ENCODE peak calls at places on chromosomes 4 and X, in five cellular contexts. M is aorta, A is thyroid gland, D is heart left ventricle, X is lower lobe of right lung. J is an unnamed sample. For H3K9me3 and H3K4me1, the result is how much of the 10 kb centered on the place peaks cover.

GRCh38 chr4:168451744-168452394 is 28.4 kb downstream of the DDX60L start:
- DNase-seq in M (no peak), A (no peak), D (no peak), X (no peak), J (no peak)

GRCh38 chrX:2627272-2627867 is 63.7 kb upstream of the CD99 start:
- DNase-seq in M (no peak), A (peak), D (no peak), X (no peak), J (peak)

GRCh38 chr4:133385161-133385954 is 236.3 kb downstream of the PCDH10 start:
- DNase-seq in M (no peak), A (no peak), D (no peak), X (no peak), J (no peak)

GRCh38 chrX:71253253-71254091 is 468 bp downstream of the ZMYM3 start:
- DNase-seq in M (peak), A (peak), D (peak), X (peak), J (peak)

GRCh38 chr4:104906274-104906673 is 240.4 kb upstream of the TET2 start:
- DNase-seq in M (no peak), A (peak), D (no peak), X (no peak), J (no peak)

GRCh38 chr4:86970447-86971354 is 35.9 kb downstream of the AFF1 start:
- DNase-seq in M (no peak), A (peak), D (no peak), X (no peak), J (no peak)

GRCh38 chr4:2946812-2947600 is 16.2 kb downstream of the NOP14 start:
- DNase-seq in M (no peak), A (no peak), D (no peak), X (no peak), J (no peak)

GRCh38 chr4:147709999-147710398 is 21.9 kb upstream of the ARHGAP10 start:
- DNase-seq in M (no peak), A (no peak), D (no peak), X (no peak), J (no peak)

GRCh38 chr4:126777649-126778048 is 855.1 kb upstream of the INTU start:
- DNase-seq in M (no peak), A (no peak), D (no peak), X (no peak), J (no peak)

GRCh38 chr4:143359794-143360193 is 23.1 kb downstream of the GAB1 start:
- DNase-seq in M (no peak), A (no peak), D (no peak), X (no peak), J (no peak)

GRCh38 chr4:98662619-98663225 is 4.3 kb upstream of the TSPAN5 start:
- DNase-seq in M (no peak), A (peak), D (no peak), X (no peak), J (peak)

GRCh38 chrX:107654778-107655761 is 26.8 kb downstream of the PRPS1 start:
- DNase-seq in M (peak), A (peak), D (peak), X (peak), J (no peak)

GRCh38 chrX:107894038-107894437 is 68.4 kb downstream of the MID2 start:
- DNase-seq in M (no peak), A (no peak), D (peak), X (no peak), J (peak)

GRCh38 chr4:147786031-147786430 is 54.1 kb downstream of the ARHGAP10 start:
- DNase-seq in M (no peak), A (no peak), D (no peak), X (no peak), J (no peak)

GRCh38 chr4:65589331-65589730 is 81.0 kb downstream of the EPHA5 start:
- DNase-seq in M (no peak), A (no peak), D (no peak), X (no peak), J (peak)

GRCh38 chr4:163092093-163092492 is 74.6 kb downstream of the NAF1 start:
- DNase-seq in M (no peak), A (no peak), D (no peak), X (no peak), J (no peak)

GRCh38 chr4:3634281-3635089 is 102.3 kb upstream of the LRPAP1 start:
- DNase-seq in M (peak), A (no peak), D (no peak), X (peak), J (no peak)

GRCh38 chrX:29787666-29788065 is 427.7 kb upstream of the MAGEB2 start:
- DNase-seq in M (no peak), A (no peak), D (no peak), X (no peak), J (no peak)

GRCh38 chrX:17584248-17584681 is 153.0 kb upstream of the SCML1 start:
- DNase-seq in M (no peak), A (no peak), D (no peak), X (no peak), J (no peak)

GRCh38 chrX:129525162-129525561 is 1.9 kb upstream of the SMARCA1 start:
- DNase-seq in M (no peak), A (no peak), D (no peak), X (no peak), J (no peak)

GRCh38 chr4:141432000-141432712 is 204.2 kb upstream of the IL15 start:
- DNase-seq in M (no peak), A (no peak), D (no peak), X (no peak), J (no peak)

GRCh38 chr4:177596035-177596434 is 153.8 kb upstream of the AGA start:
- DNase-seq in M (peak), A (no peak), D (no peak), X (no peak), J (no peak)

GRCh38 chrX:68196939-68197791 is 236.1 kb downstream of the OPHN1 start:
- DNase-seq in M (no peak), A (peak), D (peak), X (no peak), J (peak)

GRCh38 chrX:85698921-85699320 is 319.5 kb upstream of the POF1B start:
- DNase-seq in M (no peak), A (no peak), D (no peak), X (no peak), J (no peak)

GRCh38 chr4:81650871-81651270 is 179.2 kb upstream of the RASGEF1B start:
- DNase-seq in M (no peak), A (no peak), D (no peak), X (no peak), J (peak)

GRCh38 chr4:121112530-121112929 is 40.2 kb upstream of the NDNF start:
- DNase-seq in M (no peak), A (no peak), D (no peak), X (no peak), J (no peak)

GRCh38 chr4:2365054-2365912 is 53.2 kb downstream of the ZFYVE28 start:
- DNase-seq in M (peak), A (no peak), D (no peak), X (peak), J (no peak)

GRCh38 chr4:37392540-37393255 is 148.2 kb downstream of the NWD2 start:
- DNase-seq in M (no peak), A (peak), D (peak), X (peak), J (no peak)

GRCh38 chrX:153216926-153217325 is 37.8 kb downstream of the MAGEA1 start:
- DNase-seq in M (no peak), A (no peak), D (no peak), X (no peak), J (no peak)

GRCh38 chr4:117971406-117971805 is 62.9 kb upstream of the NDST3 start:
- DNase-seq in M (no peak), A (no peak), D (no peak), X (no peak), J (no peak)

GRCh38 chrX:153647461-153648357 is 706 bp downstream of the DUSP9 start:
- DNase-seq in M (peak), A (no peak), D (no peak), X (peak), J (no peak)

GRCh38 chr4:89410687-89411086 is 103.1 kb upstream of the GPRIN3 start:
- DNase-seq in M (no peak), A (peak), D (no peak), X (no peak), J (no peak)

DNA sequence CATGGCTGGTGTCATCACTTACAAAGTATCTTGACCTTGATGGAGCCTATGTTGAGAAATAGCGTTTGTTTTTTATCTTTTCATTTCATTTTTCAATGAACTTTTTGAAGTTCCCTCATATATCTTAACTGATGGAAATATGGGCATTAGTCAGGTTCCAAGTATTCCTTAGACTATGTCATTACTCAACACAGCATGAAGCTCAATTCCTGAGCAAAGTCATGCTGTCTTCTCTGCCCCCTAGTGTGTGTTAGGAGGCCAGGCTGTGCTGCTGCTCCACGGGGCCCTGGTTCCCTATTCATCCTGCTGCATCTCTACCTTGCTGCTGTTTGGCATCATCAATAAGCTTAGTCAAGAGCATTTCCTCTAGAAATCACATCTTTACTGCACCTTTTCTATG is 40.9 kb downstream of the GPR143 start:
- DNase-seq in M (no peak), A (no peak), D (no peak), X (no peak), J (no peak)
- H3K9me3 ChIP-seq in M (under half), A (under half), D (under half), X (under half), J (under half)

GRCh38 chr4:102302762-102303161 is 42.5 kb downstream of the SLC39A8 start:
- DNase-seq in M (no peak), A (no peak), D (no peak), X (no peak), J (no peak)
- H3K4me1 ChIP-seq in M (under half), A (under half), D (under half), X (under half), J (under half)

GRCh38 chr4:19010766-19011165 is 989.2 kb upstream of the LCORL start:
- DNase-seq in M (no peak), A (no peak), D (no peak), X (no peak), J (no peak)
- H3K27ac ChIP-seq in M (no peak), A (no peak), D (no peak), X (no peak), J (no peak)

GRCh38 chr4:58940167-58940566 is 1830.0 kb upstream of the IGFBP7 start:
- DNase-seq in M (no peak), A (no peak), D (no peak), X (no peak), J (no peak)

GRCh38 chr4:58936436-58936835 is 1826.3 kb upstream of the IGFBP7 start:
- DNase-seq in M (no peak), A (no peak), D (no peak), X (no peak), J (no peak)

DNA sequence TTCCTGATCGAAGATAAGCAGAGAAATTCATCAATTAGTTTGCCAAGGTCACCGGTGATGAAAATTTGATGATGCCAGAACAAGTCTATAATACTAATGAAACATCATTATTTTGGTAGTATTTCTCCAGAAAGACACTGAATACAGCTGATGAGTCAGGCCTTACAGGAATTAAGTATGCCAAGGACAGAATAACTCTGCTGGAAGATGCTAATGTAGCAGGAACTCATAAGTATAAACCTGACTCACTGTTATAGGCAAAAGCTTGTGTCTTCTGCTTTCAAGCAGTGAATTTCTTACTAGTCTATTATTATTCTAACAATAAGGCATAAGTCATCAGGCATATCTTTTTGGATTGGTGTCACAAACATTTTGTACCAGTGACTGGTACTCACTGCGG is 1825.2 kb upstream of the IGFBP7 start:
- DNase-seq in M (no peak), A (no peak), D (no peak), X (no peak), J (no peak)
- H3K9me3 ChIP-seq in M (under half), A (under half), D (under half), X (under half), J (under half)

GRCh38 chr4:7845493-7846124 is 94.1 kb downstream of the AFAP1 start:
- DNase-seq in M (no peak), A (no peak), D (no peak), X (no peak), J (no peak)
- H3K4me1 ChIP-seq in M (under half), A (under half), D (under half), X (under half), J (under half)

GRCh38 chr4:82756061-82756460 is 42.5 kb downstream of the SCD5 start:
- DNase-seq in M (no peak), A (no peak), D (no peak), X (no peak), J (no peak)

GRCh38 chr4:82754546-82755165 is 43.9 kb downstream of the SCD5 start:
- DNase-seq in M (no peak), A (no peak), D (no peak), X (no peak), J (no peak)

GRCh38 chr4:82753238-82753637 is 45.4 kb downstream of the SCD5 start:
- DNase-seq in M (no peak), A (peak), D (no peak), X (no peak), J (no peak)

GRCh38 chr4:82748781-82749504 is 49.7 kb downstream of the SCD5 start:
- DNase-seq in M (no peak), A (no peak), D (no peak), X (no peak), J (no peak)

DNA sequence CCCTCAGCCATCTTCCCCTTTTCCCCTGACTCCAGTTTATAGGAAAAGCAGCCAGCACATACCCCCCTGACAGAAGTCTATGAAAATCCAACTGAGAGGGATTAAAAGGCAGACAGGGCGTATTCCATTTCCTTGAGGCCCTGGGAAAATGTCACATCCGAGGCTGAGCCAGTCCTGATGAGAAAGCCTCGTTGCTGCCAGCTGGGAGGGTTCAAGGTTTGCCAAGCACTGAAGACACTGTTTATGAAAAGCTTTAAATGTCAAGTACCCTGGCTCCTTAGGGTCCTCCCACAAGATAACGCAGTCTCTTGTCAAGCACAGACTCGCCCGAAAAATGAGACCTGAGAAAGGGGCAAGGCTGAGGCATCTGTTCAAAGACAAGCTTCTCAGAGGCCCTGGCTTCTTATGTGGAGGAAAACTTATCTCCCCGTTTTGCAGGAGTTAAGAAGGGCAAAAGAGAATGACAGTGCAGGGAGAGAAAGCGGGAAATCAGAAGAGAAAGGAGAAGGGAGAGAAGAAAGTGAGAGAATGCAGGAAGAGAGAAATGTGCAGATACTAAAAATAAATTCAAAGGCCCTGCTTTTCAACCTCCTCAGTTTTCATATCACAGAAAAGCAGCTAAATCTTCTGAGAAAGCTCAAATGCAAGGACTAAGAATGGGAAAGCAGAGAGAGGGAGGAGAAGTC is 44.7 kb downstream of the SCD5 start:
- DNase-seq in M (no peak), A (peak), D (peak), X (no peak), J (peak)
- H3K27ac ChIP-seq in M (peak), A (peak), D (peak), X (peak), J (peak)

GRCh38 chr4:256492-256891 is 48.8 kb downstream of the ZNF732 start:
- DNase-seq in M (no peak), A (no peak), D (no peak), X (no peak), J (no peak)

GRCh38 chr4:252065-252601 is 53.1 kb downstream of the ZNF732 start:
- DNase-seq in M (no peak), A (no peak), D (no peak), X (no peak), J (no peak)

DNA sequence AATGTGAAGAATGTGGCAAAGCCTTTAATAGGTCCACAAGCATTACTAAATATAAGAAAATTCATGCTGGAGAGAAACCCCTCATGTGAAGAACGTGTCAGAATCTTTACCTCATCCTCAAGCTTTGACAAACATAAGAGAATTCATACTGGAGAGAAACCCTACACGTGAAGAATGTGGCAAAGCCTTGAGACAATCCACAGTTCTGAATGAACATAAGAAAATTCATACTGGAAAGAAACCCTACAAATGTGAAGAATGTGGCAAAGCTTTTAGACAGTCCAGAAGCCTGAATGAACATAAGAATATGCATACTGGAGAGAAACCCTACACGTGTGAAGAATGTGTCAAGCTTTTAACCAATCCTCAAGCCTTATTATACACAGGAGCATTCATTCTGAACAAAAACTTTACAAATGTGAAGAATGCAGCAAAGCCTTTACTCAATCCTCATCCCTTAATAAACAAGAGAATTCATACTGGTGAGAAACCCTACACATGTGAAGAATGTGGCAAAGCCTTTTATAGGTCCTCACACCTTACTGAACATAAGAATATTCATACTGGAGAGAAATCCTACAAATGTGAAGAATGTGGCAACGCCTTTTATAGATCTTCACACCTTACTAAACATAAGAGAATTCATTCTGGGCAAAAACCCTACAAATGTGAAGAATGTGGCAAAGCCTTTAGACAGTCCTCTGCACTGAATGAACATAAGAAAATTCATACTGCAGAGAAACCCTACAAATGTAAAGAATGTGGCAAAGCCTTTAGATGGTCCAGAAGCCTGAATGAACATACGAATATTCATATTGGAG is 51.1 kb downstream of the ZNF732 start:
- DNase-seq in M (no peak), A (no peak), D (no peak), X (no peak), J (no peak)
- H3K9me3 ChIP-seq in M (under half), A (under half), D (half or more), X (half or more), J (under half)

DNA sequence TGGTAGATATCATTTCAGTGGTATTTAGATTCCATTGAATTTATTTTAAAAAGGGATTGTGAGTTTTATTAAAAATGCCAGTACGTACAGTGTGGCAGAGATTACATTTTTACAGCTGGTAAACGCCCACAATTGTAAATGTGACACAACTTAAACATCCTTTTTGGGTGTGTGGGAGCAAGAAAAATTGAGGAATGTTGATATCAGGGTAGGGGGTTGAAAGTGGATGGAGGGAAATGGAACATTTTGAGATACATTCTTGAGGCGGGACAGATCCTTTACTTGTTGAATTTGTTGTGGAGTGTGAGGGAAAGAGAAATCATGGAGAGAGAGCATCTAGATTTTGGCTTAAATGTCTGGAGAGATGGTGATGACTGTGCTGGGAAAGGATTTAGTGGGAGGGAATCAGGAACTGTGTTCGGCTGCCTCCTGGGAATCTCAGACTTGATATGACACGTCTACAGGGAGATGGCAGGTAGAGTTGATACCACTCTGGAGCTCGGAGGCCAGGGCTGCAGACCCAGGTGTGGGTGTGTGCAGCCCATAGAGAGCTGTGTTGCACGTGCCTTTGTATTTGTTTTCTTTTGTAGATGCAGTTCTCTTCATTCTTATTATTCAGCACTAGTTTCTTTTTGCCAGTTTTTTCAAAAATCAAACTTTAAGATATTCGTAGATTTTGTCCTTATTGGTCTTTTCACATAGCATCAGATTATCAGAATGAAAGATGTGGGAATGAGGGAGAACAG is 10.8 kb downstream of the TMEM131L start:
- DNase-seq in M (no peak), A (no peak), D (no peak), X (no peak), J (no peak)
- H3K4me1 ChIP-seq in M (under half), A (under half), D (under half), X (under half), J (under half)

GRCh38 chr4:165131247-165131832 is 18.7 kb upstream of the TMEM192 start:
- DNase-seq in M (no peak), A (peak), D (peak), X (no peak), J (peak)
- H3K27ac ChIP-seq in M (no peak), A (no peak), D (no peak), X (no peak), J (no peak)

GRCh38 chrX:115642895-115643530 is 82.0 kb downstream of the PLS3 start:
- DNase-seq in M (no peak), A (no peak), D (peak), X (no peak), J (peak)
- H3K9me3 ChIP-seq in M (under half), A (under half), D (under half), X (under half), J (under half)